ENCODE peak calls at places on chromosomes 13 and 19, in eight cellular contexts. One of them, this sample, is unnamed.

GRCh38 chr13:38819053-38819452 is 132.2 kb downstream of the FREM2 start:
- DNase-seq in NCI-H2081: peak
- DNase-seq in T-helper 17 cell: no peak
- DNase-seq in cardiac fibroblast: no peak
- DNase-seq in left colon: peak
- DNase-seq in A172: no peak
- DNase-seq in lower lobe of right lung: no peak
- DNase-seq in neuronal stem cell: no peak
- DNase-seq in this sample: no peak

GRCh38 chr19:48754950-48755645 is at the start of gene FGF21:
- DNase-seq in NCI-H2081: no peak
- DNase-seq in T-helper 17 cell: no peak
- DNase-seq in cardiac fibroblast: no peak
- DNase-seq in left colon: no peak
- DNase-seq in A172: no peak
- DNase-seq in lower lobe of right lung: no peak
- DNase-seq in neuronal stem cell: no peak
- DNase-seq in this sample: no peak

GRCh38 chr13:112446347-112446861 is 70.2 kb downstream of the SPACA7 start:
- DNase-seq in NCI-H2081: no peak
- DNase-seq in T-helper 17 cell: no peak
- DNase-seq in cardiac fibroblast: no peak
- DNase-seq in left colon: no peak
- DNase-seq in A172: no peak
- DNase-seq in lower lobe of right lung: no peak
- DNase-seq in neuronal stem cell: no peak
- DNase-seq in this sample: no peak

GRCh38 chr19:39645800-39646411 is 9.8 kb upstream of the LGALS16 start:
- DNase-seq in NCI-H2081: no peak
- DNase-seq in T-helper 17 cell: no peak
- DNase-seq in cardiac fibroblast: peak
- DNase-seq in left colon: no peak
- DNase-seq in A172: peak
- DNase-seq in lower lobe of right lung: no peak
- DNase-seq in neuronal stem cell: peak
- DNase-seq in this sample: no peak

GRCh38 chr13:101018720-101019119 is 344.1 kb upstream of the TMTC4 start:
- DNase-seq in NCI-H2081: no peak
- DNase-seq in T-helper 17 cell: no peak
- DNase-seq in cardiac fibroblast: peak
- DNase-seq in left colon: no peak
- DNase-seq in A172: peak
- DNase-seq in lower lobe of right lung: no peak
- DNase-seq in neuronal stem cell: no peak
- DNase-seq in this sample: peak

GRCh38 chr13:112752711-112753541 is 63.1 kb downstream of the ATP11A start:
- DNase-seq in NCI-H2081: no peak
- DNase-seq in T-helper 17 cell: no peak
- DNase-seq in cardiac fibroblast: no peak
- DNase-seq in left colon: no peak
- DNase-seq in A172: peak
- DNase-seq in lower lobe of right lung: no peak
- DNase-seq in neuronal stem cell: no peak
- DNase-seq in this sample: no peak

GRCh38 chr13:35549481-35549880 is 73.0 kb upstream of the MAB21L1 start:
- DNase-seq in NCI-H2081: no peak
- DNase-seq in T-helper 17 cell: no peak
- DNase-seq in cardiac fibroblast: peak
- DNase-seq in left colon: no peak
- DNase-seq in A172: peak
- DNase-seq in lower lobe of right lung: no peak
- DNase-seq in neuronal stem cell: no peak
- DNase-seq in this sample: peak

GRCh38 chr19:39166571-39167391 is 30.0 kb upstream of the NCCRP1 start:
- DNase-seq in NCI-H2081: no peak
- DNase-seq in T-helper 17 cell: no peak
- DNase-seq in cardiac fibroblast: no peak
- DNase-seq in left colon: peak
- DNase-seq in A172: no peak
- DNase-seq in lower lobe of right lung: peak
- DNase-seq in neuronal stem cell: no peak
- DNase-seq in this sample: no peak

GRCh38 chr19:48403606-48404005 is 10.1 kb downstream of the GRIN2D start:
- DNase-seq in NCI-H2081: peak
- DNase-seq in T-helper 17 cell: no peak
- DNase-seq in cardiac fibroblast: peak
- DNase-seq in left colon: peak
- DNase-seq in A172: peak
- DNase-seq in lower lobe of right lung: no peak
- DNase-seq in neuronal stem cell: no peak
- DNase-seq in this sample: no peak

GRCh38 chr19:31284621-31285020 is 64.6 kb downstream of the TSHZ3 start:
- DNase-seq in NCI-H2081: no peak
- DNase-seq in T-helper 17 cell: no peak
- DNase-seq in cardiac fibroblast: no peak
- DNase-seq in left colon: no peak
- DNase-seq in A172: no peak
- DNase-seq in lower lobe of right lung: no peak
- DNase-seq in neuronal stem cell: no peak
- DNase-seq in this sample: no peak

GRCh38 chr13:100633461-100633860 is 41.1 kb downstream of the TMTC4 start:
- DNase-seq in NCI-H2081: no peak
- DNase-seq in T-helper 17 cell: no peak
- DNase-seq in cardiac fibroblast: peak
- DNase-seq in left colon: no peak
- DNase-seq in A172: peak
- DNase-seq in lower lobe of right lung: no peak
- DNase-seq in neuronal stem cell: no peak
- DNase-seq in this sample: peak

GRCh38 chr13:74554581-74555290 is 420.5 kb upstream of the KLF12 start:
- DNase-seq in NCI-H2081: peak
- DNase-seq in T-helper 17 cell: no peak
- DNase-seq in cardiac fibroblast: no peak
- DNase-seq in left colon: no peak
- DNase-seq in A172: no peak
- DNase-seq in lower lobe of right lung: no peak
- DNase-seq in neuronal stem cell: no peak
- DNase-seq in this sample: no peak

GRCh38 chr13:78601124-78601885 is 2.0 kb downstream of the POU4F1 start:
- DNase-seq in NCI-H2081: no peak
- DNase-seq in T-helper 17 cell: no peak
- DNase-seq in cardiac fibroblast: no peak
- DNase-seq in left colon: no peak
- DNase-seq in A172: no peak
- DNase-seq in lower lobe of right lung: no peak
- DNase-seq in neuronal stem cell: peak
- DNase-seq in this sample: no peak

GRCh38 chr19:8397291-8397690 is 7.1 kb downstream of the RAB11B start:
- DNase-seq in NCI-H2081: no peak
- DNase-seq in T-helper 17 cell: no peak
- DNase-seq in cardiac fibroblast: no peak
- DNase-seq in left colon: no peak
- DNase-seq in A172: no peak
- DNase-seq in lower lobe of right lung: no peak
- DNase-seq in neuronal stem cell: no peak
- DNase-seq in this sample: no peak

GRCh38 chr19:7982103-7982502 is 23.3 kb downstream of the ELAVL1 start:
- DNase-seq in NCI-H2081: no peak
- DNase-seq in T-helper 17 cell: no peak
- DNase-seq in cardiac fibroblast: no peak
- DNase-seq in left colon: no peak
- DNase-seq in A172: no peak
- DNase-seq in lower lobe of right lung: peak
- DNase-seq in neuronal stem cell: no peak
- DNase-seq in this sample: no peak

GRCh38 chr13:104871456-104871855 is 1664.0 kb downstream of the EFNB2 start:
- DNase-seq in NCI-H2081: no peak
- DNase-seq in T-helper 17 cell: no peak
- DNase-seq in cardiac fibroblast: no peak
- DNase-seq in left colon: no peak
- DNase-seq in A172: no peak
- DNase-seq in lower lobe of right lung: no peak
- DNase-seq in neuronal stem cell: no peak
- DNase-seq in this sample: no peak

GRCh38 chr13:99265823-99266426 is 7.7 kb upstream of the GPR18 start:
- DNase-seq in NCI-H2081: peak
- DNase-seq in T-helper 17 cell: no peak
- DNase-seq in cardiac fibroblast: peak
- DNase-seq in left colon: no peak
- DNase-seq in A172: peak
- DNase-seq in lower lobe of right lung: no peak
- DNase-seq in neuronal stem cell: no peak
- DNase-seq in this sample: peak

GRCh38 chr19:18349524-18350128 is 9.2 kb downstream of the PGPEP1 start:
- DNase-seq in NCI-H2081: peak
- DNase-seq in T-helper 17 cell: no peak
- DNase-seq in cardiac fibroblast: peak
- DNase-seq in left colon: peak
- DNase-seq in A172: peak
- DNase-seq in lower lobe of right lung: peak
- DNase-seq in neuronal stem cell: no peak
- DNase-seq in this sample: peak

GRCh38 chr13:112984954-112985802 is 16.2 kb downstream of the MCF2L start:
- DNase-seq in NCI-H2081: peak
- DNase-seq in T-helper 17 cell: no peak
- DNase-seq in cardiac fibroblast: no peak
- DNase-seq in left colon: peak
- DNase-seq in A172: no peak
- DNase-seq in lower lobe of right lung: no peak
- DNase-seq in neuronal stem cell: no peak
- DNase-seq in this sample: no peak

GRCh38 chr19:925087-925911 is 536 bp upstream of the ARID3A start:
- DNase-seq in NCI-H2081: peak
- DNase-seq in T-helper 17 cell: peak
- DNase-seq in cardiac fibroblast: peak
- DNase-seq in left colon: peak
- DNase-seq in A172: peak
- DNase-seq in lower lobe of right lung: peak
- DNase-seq in neuronal stem cell: peak
- DNase-seq in this sample: peak

GRCh38 chr19:12801466-12802266 is at the start of the genes PRDX2 and THSD8:
- DNase-seq in NCI-H2081: peak
- DNase-seq in T-helper 17 cell: peak
- DNase-seq in cardiac fibroblast: peak
- DNase-seq in left colon: peak
- DNase-seq in A172: no peak
- DNase-seq in lower lobe of right lung: peak
- DNase-seq in neuronal stem cell: peak
- DNase-seq in this sample: no peak

GRCh38 chr13:110307697-110308376 is 753 bp downstream of the COL4A2 start:
- DNase-seq in NCI-H2081: no peak
- DNase-seq in T-helper 17 cell: no peak
- DNase-seq in cardiac fibroblast: no peak
- DNase-seq in left colon: peak
- DNase-seq in A172: no peak
- DNase-seq in lower lobe of right lung: no peak
- DNase-seq in neuronal stem cell: peak
- DNase-seq in this sample: no peak

GRCh38 chr19:2312819-2313501 is 5.0 kb upstream of the LINGO3 start:
- DNase-seq in NCI-H2081: no peak
- DNase-seq in T-helper 17 cell: no peak
- DNase-seq in cardiac fibroblast: no peak
- DNase-seq in left colon: no peak
- DNase-seq in A172: no peak
- DNase-seq in lower lobe of right lung: no peak
- DNase-seq in neuronal stem cell: no peak
- DNase-seq in this sample: no peak

GRCh38 chr19:13208131-13208963 is 58.1 kb downstream of the IER2 start:
- DNase-seq in NCI-H2081: no peak
- DNase-seq in T-helper 17 cell: no peak
- DNase-seq in cardiac fibroblast: peak
- DNase-seq in left colon: peak
- DNase-seq in A172: peak
- DNase-seq in lower lobe of right lung: peak
- DNase-seq in neuronal stem cell: no peak
- DNase-seq in this sample: peak

This sample was measured in stromal cell of bone marrow.